ENCODE peak calls at places on chromosomes 5 and 9, in five cellular contexts. One of them, this sample, is unnamed.

GRCh38 chr9:104280711-104281110 is 186.6 kb downstream of the SMC2 start:
- DNase-seq in Peyer's patch: no peak
- DNase-seq in iPS DF 6.9: no peak
- DNase-seq in neural progenitor cell: no peak
- DNase-seq in astrocyte: no peak
- DNase-seq in this sample: no peak

GRCh38 chr9:126612813-126613641 is 701 bp upstream of the LMX1B start:
- DNase-seq in neural progenitor cell: peak; percentile 72
- DNase-seq in iPS DF 6.9: no peak
- DNase-seq in Peyer's patch: no peak
- DNase-seq in astrocyte: no peak
- DNase-seq in this sample: no peak

GRCh38 chr9:132114102-132114707 is 34.5 kb upstream of the MED27 start:
- DNase-seq in astrocyte: peak; percentile 46
- DNase-seq in neural progenitor cell: peak; percentile 90
- DNase-seq in iPS DF 6.9: peak; percentile 55
- DNase-seq in Peyer's patch: peak; percentile 68
- DNase-seq in this sample: peak; percentile 89

GRCh38 chr9:124708633-124709032 is 62.5 kb downstream of the NR6A1 start:
- DNase-seq in Peyer's patch: peak; percentile 49
- DNase-seq in neural progenitor cell: peak; percentile 23
- DNase-seq in iPS DF 6.9: no peak
- DNase-seq in astrocyte: peak; percentile 86
- DNase-seq in this sample: peak; percentile 13

GRCh38 chr9:96056221-96056620 is 180.7 kb downstream of the ERCC6L2 start:
- DNase-seq in Peyer's patch: no peak
- DNase-seq in iPS DF 6.9: no peak
- DNase-seq in neural progenitor cell: no peak
- DNase-seq in astrocyte: no peak
- DNase-seq in this sample: no peak

GRCh38 chr9:73548201-73548600 is 396.5 kb downstream of the ANXA1 start:
- DNase-seq in neural progenitor cell: peak; percentile 11
- DNase-seq in iPS DF 6.9: no peak
- DNase-seq in astrocyte: no peak
- DNase-seq in Peyer's patch: no peak
- DNase-seq in this sample: no peak

GRCh38 chr5:42840279-42840678 is 28.6 kb upstream of the SELENOP start:
- DNase-seq in iPS DF 6.9: no peak
- DNase-seq in Peyer's patch: peak; percentile 57
- DNase-seq in neural progenitor cell: no peak
- DNase-seq in astrocyte: peak; percentile 81
- DNase-seq in this sample: peak; percentile 98

GRCh38 chr5:95917207-95917606 is 44.4 kb downstream of the ELL2 start:
- DNase-seq in Peyer's patch: no peak
- DNase-seq in neural progenitor cell: no peak
- DNase-seq in astrocyte: no peak
- DNase-seq in iPS DF 6.9: no peak
- DNase-seq in this sample: no peak

GRCh38 chr9:91495450-91495849 is 71.8 kb upstream of the NFIL3 start:
- DNase-seq in iPS DF 6.9: no peak
- DNase-seq in Peyer's patch: no peak
- DNase-seq in astrocyte: peak; percentile 99
- DNase-seq in neural progenitor cell: no peak
- DNase-seq in this sample: peak; percentile 92

GRCh38 chr9:126397056-126397455 is 70.4 kb downstream of the MVB12B start:
- DNase-seq in Peyer's patch: peak; percentile 82
- DNase-seq in iPS DF 6.9: no peak
- DNase-seq in neural progenitor cell: no peak
- DNase-seq in astrocyte: no peak
- DNase-seq in this sample: no peak

GRCh38 chr5:149810856-149811255 is 80.7 kb downstream of the PPARGC1B start:
- DNase-seq in iPS DF 6.9: no peak
- DNase-seq in astrocyte: no peak
- DNase-seq in neural progenitor cell: no peak
- DNase-seq in Peyer's patch: no peak
- DNase-seq in this sample: peak; percentile 79

DNA sequence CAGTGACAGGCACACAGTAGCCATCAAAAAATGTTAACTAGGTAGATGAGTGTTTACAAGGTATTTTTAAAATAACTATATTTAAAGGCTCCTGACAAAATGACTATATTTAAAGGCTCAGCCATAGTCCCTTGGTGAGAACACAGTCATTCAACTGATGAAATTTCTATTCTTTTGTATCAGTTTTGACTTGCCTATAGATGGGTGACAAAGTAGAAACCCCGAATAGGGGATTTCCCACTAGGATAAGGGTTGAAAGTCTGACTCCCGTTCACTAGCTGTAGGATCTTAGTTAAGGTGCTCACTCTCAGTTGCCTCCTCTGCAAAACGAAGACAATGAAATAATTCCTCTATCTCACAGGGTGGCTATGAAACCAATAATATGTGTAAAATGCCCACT is 218.2 kb downstream of the TSSK1B start:
- DNase-seq in Peyer's patch: no peak
- DNase-seq in neural progenitor cell: no peak
- DNase-seq in astrocyte: no peak
- DNase-seq in iPS DF 6.9: no peak
- DNase-seq in this sample: no peak
- H3K4me1 ChIP-seq in Peyer's patch: no peaks in the 10 kb centered on the region
- H3K4me1 ChIP-seq in neural progenitor cell: peaks cover 53% of the 10 kb centered on the region
- H3K4me1 ChIP-seq in astrocyte: peaks cover 31% of the 10 kb centered on the region
- H3K4me1 ChIP-seq in iPS DF 6.9: peaks cover 7% of the 10 kb centered on the region
- H3K4me1 ChIP-seq in this sample: peaks cover 74% of the 10 kb centered on the region

GRCh38 chr9:130187523-130187846 is 15.3 kb downstream of the NCS1 start:
- DNase-seq in Peyer's patch: no peak
- DNase-seq in neural progenitor cell: no peak
- DNase-seq in iPS DF 6.9: no peak
- DNase-seq in astrocyte: no peak
- DNase-seq in this sample: no peak
- H3K4me1 ChIP-seq in Peyer's patch: no peaks in the 10 kb centered on the region
- H3K4me1 ChIP-seq in neural progenitor cell: peaks cover 41% of the 10 kb centered on the region
- H3K4me1 ChIP-seq in iPS DF 6.9: peaks cover 20% of the 10 kb centered on the region
- H3K4me1 ChIP-seq in astrocyte: peaks cover 61% of the 10 kb centered on the region
- H3K4me1 ChIP-seq in this sample: peaks cover 57% of the 10 kb centered on the region

GRCh38 chr5:68249520-68249919 is 34.0 kb downstream of the PIK3R1 start:
- DNase-seq in neural progenitor cell: no peak
- DNase-seq in astrocyte: no peak
- DNase-seq in Peyer's patch: no peak
- DNase-seq in iPS DF 6.9: no peak
- DNase-seq in this sample: no peak

GRCh38 chr5:68250662-68251298 is 35.2 kb downstream of the PIK3R1 start:
- DNase-seq in astrocyte: no peak
- DNase-seq in neural progenitor cell: no peak
- DNase-seq in Peyer's patch: no peak
- DNase-seq in iPS DF 6.9: no peak
- DNase-seq in this sample: peak; percentile 55

GRCh38 chr5:68252678-68253520 is 37.3 kb downstream of the PIK3R1 start:
- DNase-seq in astrocyte: peak; percentile 52
- DNase-seq in iPS DF 6.9: peak; percentile 25
- DNase-seq in Peyer's patch: peak; percentile 82
- DNase-seq in neural progenitor cell: peak; percentile 85
- DNase-seq in this sample: peak; percentile 79

GRCh38 chr5:68251804-68252648 is 36.5 kb downstream of the PIK3R1 start:
- DNase-seq in astrocyte: peak; percentile 55
- DNase-seq in neural progenitor cell: no peak
- DNase-seq in iPS DF 6.9: no peak
- DNase-seq in Peyer's patch: no peak
- DNase-seq in this sample: peak; percentile 86

GRCh38 chr5:68251386-68251785 is 35.8 kb downstream of the PIK3R1 start:
- DNase-seq in neural progenitor cell: no peak
- DNase-seq in iPS DF 6.9: no peak
- DNase-seq in Peyer's patch: no peak
- DNase-seq in astrocyte: peak; percentile 40
- DNase-seq in this sample: peak; percentile 49
- H3K4me1 ChIP-seq in neural progenitor cell: peaks cover 23% of the 10 kb centered on the region
- H3K4me1 ChIP-seq in iPS DF 6.9: peaks cover 6% of the 10 kb centered on the region
- H3K4me1 ChIP-seq in Peyer's patch: no peaks in the 10 kb centered on the region
- H3K4me1 ChIP-seq in astrocyte: peaks cover 10% of the 10 kb centered on the region
- H3K4me1 ChIP-seq in this sample: peaks cover 28% of the 10 kb centered on the region

DNA sequence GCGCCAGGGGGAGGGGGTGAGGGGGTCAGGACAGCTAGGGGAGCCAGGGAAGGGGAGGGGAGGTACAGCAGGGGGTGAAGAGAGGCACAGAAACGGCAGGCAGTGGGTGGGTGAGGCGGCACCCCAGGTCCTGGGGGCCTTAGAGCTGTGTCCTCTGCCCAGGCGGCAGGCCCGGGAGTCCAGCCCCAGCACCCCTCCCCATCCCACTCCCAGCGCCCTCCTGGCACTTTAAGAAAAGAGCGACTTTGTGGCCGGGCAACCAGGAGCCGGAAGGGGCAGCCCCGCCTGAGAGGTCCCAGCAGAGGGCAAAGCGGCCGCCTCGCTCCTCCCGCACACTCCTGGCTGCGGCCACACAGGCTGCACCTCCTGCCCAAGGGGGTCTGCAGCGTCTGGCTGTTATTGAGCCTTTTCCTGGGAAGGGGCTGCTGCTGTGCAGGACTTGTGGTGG is 42.6 kb downstream of the NACC2 start:
- DNase-seq in neural progenitor cell: peak; percentile 60
- DNase-seq in iPS DF 6.9: no peak
- DNase-seq in Peyer's patch: no peak
- DNase-seq in astrocyte: no peak
- DNase-seq in this sample: peak; percentile 23
- H3K4me1 ChIP-seq in neural progenitor cell: peaks cover 43% of the 10 kb centered on the region
- H3K4me1 ChIP-seq in iPS DF 6.9: peaks cover 24% of the 10 kb centered on the region
- H3K4me1 ChIP-seq in Peyer's patch: peaks cover 5% of the 10 kb centered on the region
- H3K4me1 ChIP-seq in astrocyte: peaks cover 36% of the 10 kb centered on the region
- H3K4me1 ChIP-seq in this sample: peaks cover 9% of the 10 kb centered on the region

GRCh38 chr9:121200346-121200745 is 1.3 kb downstream of the RAB14 start:
- DNase-seq in Peyer's patch: no peak
- DNase-seq in astrocyte: no peak
- DNase-seq in iPS DF 6.9: no peak
- DNase-seq in neural progenitor cell: no peak
- DNase-seq in this sample: no peak

GRCh38 chr9:121199921-121200320 is 1.7 kb downstream of the RAB14 start:
- DNase-seq in iPS DF 6.9: no peak
- DNase-seq in astrocyte: no peak
- DNase-seq in Peyer's patch: no peak
- DNase-seq in neural progenitor cell: no peak
- DNase-seq in this sample: no peak

GRCh38 chr9:121198512-121199042 is 3.1 kb downstream of the RAB14 start:
- DNase-seq in astrocyte: no peak
- DNase-seq in neural progenitor cell: no peak
- DNase-seq in iPS DF 6.9: no peak
- DNase-seq in Peyer's patch: no peak
- DNase-seq in this sample: no peak

GRCh38 chr9:121201738-121202533 is at the start of gene RAB14:
- DNase-seq in neural progenitor cell: peak; percentile 99
- DNase-seq in Peyer's patch: peak; percentile 100
- DNase-seq in iPS DF 6.9: peak; percentile 92
- DNase-seq in astrocyte: peak; percentile 88
- DNase-seq in this sample: peak; percentile 100

DNA sequence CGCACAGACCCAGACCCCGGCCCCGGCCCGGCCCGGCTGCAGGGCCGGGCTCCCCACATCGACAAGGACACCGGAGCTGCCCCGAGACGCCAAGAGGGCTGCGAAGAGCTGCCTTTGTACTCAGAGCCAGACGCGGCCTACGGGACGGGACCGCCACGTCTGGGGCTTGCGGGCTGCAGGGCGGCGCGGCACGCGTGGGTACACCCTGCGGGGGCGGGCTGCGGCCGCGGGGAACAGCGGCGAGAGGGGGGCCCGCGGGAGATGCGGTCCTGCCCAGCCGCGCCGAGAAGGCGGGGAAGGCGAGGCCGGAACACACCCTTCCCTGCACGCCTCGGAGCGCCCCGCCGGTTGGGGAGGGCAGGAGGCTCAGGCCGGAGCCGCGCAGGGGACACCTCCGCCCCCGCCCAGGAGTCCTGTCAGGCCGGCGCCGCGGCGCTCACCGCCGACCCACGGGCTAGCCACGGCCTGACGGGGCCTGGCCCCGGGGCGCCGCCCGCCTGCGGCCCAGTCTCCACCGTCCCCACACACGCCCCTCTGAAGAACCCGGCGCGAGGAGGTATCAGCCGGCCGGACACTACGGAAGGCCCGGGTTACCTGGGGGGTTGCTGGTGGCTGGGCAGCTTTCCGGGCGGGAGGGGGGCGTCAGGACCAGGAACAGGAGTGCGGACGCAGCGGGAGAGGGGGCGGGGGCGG is 478 bp downstream of the RAB14 start:
- DNase-seq in Peyer's patch: peak; percentile 66
- DNase-seq in iPS DF 6.9: no peak
- DNase-seq in astrocyte: no peak
- DNase-seq in neural progenitor cell: peak; percentile 75
- DNase-seq in this sample: peak; percentile 14
- H3K4me1 ChIP-seq in Peyer's patch: peaks cover 3% of the 10 kb centered on the region
- H3K4me1 ChIP-seq in iPS DF 6.9: no peaks in the 10 kb centered on the region
- H3K4me1 ChIP-seq in astrocyte: peaks cover 17% of the 10 kb centered on the region
- H3K4me1 ChIP-seq in neural progenitor cell: peaks cover 25% of the 10 kb centered on the region
- H3K4me1 ChIP-seq in this sample: peaks cover 36% of the 10 kb centered on the region